ENCODE peak calls at places on chromosome 2, in six cellular contexts. J is GM12878, W is lower lobe of right lung, R is cardiac fibroblast, P is neural crest cell, O is fibroblast of lung. G is an unnamed sample.

GRCh38 chr2:156110890-156111289 is 221.6 kb downstream of the NR4A2 start:
- DNase-seq in J (no peak), W (no peak), R (no peak), P (no peak), O (no peak), G (no peak)

GRCh38 chr2:70083344-70084156 is 3.7 kb upstream of the PCBP1 start:
- DNase-seq in J (peak; percentile 88), W (no peak), R (no peak), P (no peak), O (peak; percentile 77), G (no peak)

GRCh38 chr2:95266781-95267430 is 7.3 kb upstream of the PROM2 start:
- DNase-seq in J (no peak), W (peak; percentile 24), R (no peak), P (no peak), O (no peak), G (no peak)

GRCh38 chr2:38146302-38146916 is 70.5 kb upstream of the CYP1B1 start:
- DNase-seq in J (peak; percentile 71), W (peak; percentile 59), R (peak; percentile 91), P (no peak), O (peak; percentile 99), G (no peak)

GRCh38 chr2:46854260-46854659 is 61.3 kb downstream of the MCFD2 start:
- DNase-seq in J (no peak), W (no peak), R (peak; percentile 88), P (no peak), O (no peak), G (no peak)

GRCh38 chr2:11073791-11074190 is 81.5 kb upstream of the SLC66A3 start:
- DNase-seq in J (no peak), W (no peak), R (peak; percentile 45), P (no peak), O (peak; percentile 40), G (no peak)

GRCh38 chr2:144785253-144785652 is 265.3 kb upstream of the ZEB2 start:
- DNase-seq in J (no peak), W (no peak), R (no peak), P (no peak), O (no peak), G (no peak)

GRCh38 chr2:211306929-211307328 is 750.5 kb downstream of the CPS1 start:
- DNase-seq in J (no peak), W (no peak), R (no peak), P (no peak), O (no peak), G (no peak)

GRCh38 chr2:37871453-37872191 is 53.5 kb upstream of the RMDN2 start:
- DNase-seq in J (no peak), W (no peak), R (peak; percentile 56), P (no peak), O (peak; percentile 92), G (no peak)

GRCh38 chr2:205769879-205770278 is 87.6 kb downstream of the NRP2 start:
- DNase-seq in J (no peak), W (no peak), R (no peak), P (no peak), O (peak; percentile 46), G (no peak)

GRCh38 chr2:216474925-216475670 is 23.5 kb upstream of the RPL37A start:
- DNase-seq in J (no peak), W (no peak), R (no peak), P (no peak), O (no peak), G (no peak)

GRCh38 chr2:150332378-150332777 is 155.1 kb downstream of the RND3 start:
- DNase-seq in J (no peak), W (no peak), R (peak; percentile 4), P (no peak), O (no peak), G (no peak)

GRCh38 chr2:119218478-119219064 is 5.1 kb upstream of the STEAP3 start:
- DNase-seq in J (no peak), W (peak; percentile 50), R (peak; percentile 71), P (no peak), O (peak; percentile 51), G (no peak)

GRCh38 chr2:6952116-6952515 is 34.9 kb downstream of the RNF144A start:
- DNase-seq in J (no peak), W (no peak), R (no peak), P (no peak), O (no peak), G (no peak)

GRCh38 chr2:155546715-155547555 is 785.6 kb downstream of the NR4A2 start:
- DNase-seq in J (no peak), W (no peak), R (peak; percentile 0), P (no peak), O (peak; percentile 8), G (no peak)

GRCh38 chr2:42196403-42197267 is 27.5 kb downstream of the EML4 start:
- DNase-seq in J (peak; percentile 11), W (no peak), R (peak; percentile 71), P (no peak), O (peak; percentile 61), G (no peak)

GRCh38 chr2:132542953-132543569 is 126.5 kb downstream of the GPR39 start:
- DNase-seq in J (no peak), W (no peak), R (no peak), P (no peak), O (peak; percentile 15), G (no peak)

GRCh38 chr2:213251618-213252017 is 32.6 kb upstream of the SPAG16 start:
- DNase-seq in J (no peak), W (no peak), R (peak; percentile 87), P (no peak), O (peak; percentile 67), G (no peak)

DNA sequence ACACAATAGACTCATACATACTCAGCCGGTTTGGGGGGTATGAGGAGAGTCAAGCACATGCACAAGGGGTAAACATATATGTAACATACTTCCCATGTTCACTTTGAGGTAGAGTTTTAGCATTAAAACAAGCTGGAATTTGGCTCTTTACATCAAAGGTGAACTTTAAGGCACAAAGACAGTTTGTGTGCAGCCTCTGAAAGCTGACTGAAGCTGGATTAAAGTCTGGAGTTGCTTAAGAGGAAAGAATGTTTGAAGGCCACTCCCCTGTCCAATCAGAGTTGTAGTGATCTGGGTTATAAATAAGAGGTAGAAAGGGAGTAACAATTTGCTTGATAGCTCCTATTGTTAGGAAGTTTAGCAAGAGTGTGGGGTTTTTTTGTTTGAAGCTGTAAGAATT is 282.1 kb downstream of the DPP10 start:
- DNase-seq in J (no peak), W (no peak), R (no peak), P (no peak), O (no peak), G (no peak)
- TF ChIP-seq CTCF in J (no peak), W (no peak), R (no peak), P (no peak), O (no peak), G (no peak)

DNA sequence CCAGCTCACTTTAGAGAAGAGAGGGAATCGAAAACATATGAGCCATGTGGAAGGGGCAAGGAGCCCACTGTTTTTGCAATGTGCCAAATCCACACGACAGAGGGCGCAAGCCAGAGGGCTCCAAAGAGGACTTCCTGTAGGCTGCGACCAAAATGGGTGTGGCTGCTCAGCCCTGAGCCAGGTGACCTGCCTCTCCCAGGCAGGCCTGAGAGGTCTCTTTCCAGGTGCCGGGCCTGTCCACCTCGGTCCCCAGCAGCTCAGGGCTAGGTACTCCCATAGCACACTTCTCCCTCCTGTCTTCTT is 153.8 kb downstream of the TTC32 start:
- DNase-seq in J (no peak), W (no peak), R (no peak), P (no peak), O (no peak), G (no peak)
- TF ChIP-seq CTCF in J (no peak), W (no peak), R (no peak), P (no peak), O (no peak), G (no peak)

GRCh38 chr2:65343381-65343780 is 89.0 kb downstream of the SPRED2 start:
- DNase-seq in J (no peak), W (no peak), R (no peak), P (no peak), O (no peak), G (no peak)
- TF ChIP-seq CTCF in J (no peak), W (no peak), R (no peak), P (no peak), O (no peak), G (no peak)

GRCh38 chr2:55017880-55018279 is 32.4 kb downstream of the RTN4 start:
- DNase-seq in J (no peak), W (no peak), R (no peak), P (no peak), O (no peak), G (no peak)

GRCh38 chr2:55017428-55017827 is 32.8 kb downstream of the RTN4 start:
- DNase-seq in J (no peak), W (no peak), R (no peak), P (no peak), O (no peak), G (no peak)

GRCh38 chr2:55012648-55013484 is 37.4 kb downstream of the RTN4 start:
- DNase-seq in J (no peak), W (no peak), R (no peak), P (no peak), O (no peak), G (no peak)

GRCh38 chr2:55013936-55014335 is 36.3 kb downstream of the RTN4 start:
- DNase-seq in J (no peak), W (no peak), R (no peak), P (no peak), O (no peak), G (no peak)

GRCh38 chr2:55014962-55015939 is 35.0 kb downstream of the RTN4 start:
- DNase-seq in J (no peak), W (no peak), R (peak; percentile 84), P (no peak), O (peak; percentile 70), G (no peak)
- TF ChIP-seq CTCF in J (peak; percentile 51), W (peak; percentile 62), R (peak; percentile 48), P (peak; percentile 68), O (peak; percentile 64), G (peak; percentile 29)

DNA sequence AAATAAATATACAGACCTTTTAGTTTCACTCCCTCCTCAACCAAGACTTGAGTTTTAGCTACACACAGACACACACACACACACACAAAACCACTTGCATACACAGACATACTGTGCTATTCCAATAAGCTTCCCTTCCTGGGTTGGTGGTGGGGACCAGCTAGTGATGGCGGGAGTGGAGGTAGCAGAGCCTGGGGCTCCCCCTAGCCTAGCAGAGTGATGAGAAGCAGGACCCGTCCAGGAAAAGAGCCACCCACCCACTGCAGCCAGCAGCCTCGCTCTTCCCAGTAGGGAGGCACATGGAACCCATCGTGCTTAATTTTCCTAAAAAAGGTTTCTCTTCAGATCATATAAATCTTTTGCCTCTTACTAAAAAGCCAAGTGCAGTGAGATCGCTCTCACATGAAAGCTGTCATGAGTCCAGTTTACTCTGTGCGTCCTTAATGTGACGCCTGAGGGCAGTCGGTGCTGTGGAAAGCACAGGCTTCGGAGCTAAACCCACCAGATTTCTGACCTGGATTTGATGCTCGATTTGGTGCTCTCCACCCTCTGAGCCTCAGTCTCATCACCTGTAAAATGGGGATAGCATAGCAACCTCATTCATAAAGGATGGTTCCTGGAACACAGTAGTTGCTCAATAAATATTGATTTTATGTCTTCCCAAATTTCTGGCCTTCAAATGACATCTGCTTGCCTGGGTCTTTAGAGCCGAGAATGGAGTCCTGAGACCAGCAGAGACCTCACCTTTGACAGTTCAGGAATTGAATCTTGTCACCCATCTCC is 60.1 kb upstream of the YWHAQ start:
- DNase-seq in J (no peak), W (no peak), R (no peak), P (no peak), O (no peak), G (no peak)
- TF ChIP-seq CTCF in J (no peak), W (no peak), R (no peak), P (no peak), O (no peak), G (no peak)

GRCh38 chr2:2842466-2842865 is 511.4 kb upstream of the MYT1L start:
- DNase-seq in J (no peak), W (no peak), R (no peak), P (no peak), O (no peak), G (no peak)
- TF ChIP-seq CTCF in J (no peak), W (no peak), R (no peak), P (no peak), O (no peak), G (no peak)

GRCh38 chr2:228644199-228644598 is 462.7 kb upstream of the SPHKAP start:
- DNase-seq in J (no peak), W (no peak), R (no peak), P (no peak), O (no peak), G (no peak)
- TF ChIP-seq CTCF in J (no peak), W (no peak), R (no peak), P (no peak), O (no peak), G (no peak)